ENCODE peak calls at places on chromosome 13, in six cellular contexts. O is heart left ventricle, I is tibial artery, N is brain microvascular endothelial cell, G is GM12878, E is left ventricle myocardium inferior. Z is an unnamed sample.

GRCh38 chr13:68927387-68928026 is 1180.1 kb upstream of the ATXN8OS start:
- DNase-seq in N (no peak), O (no peak), I (no peak), E (no peak), G (no peak), Z (no peak)

GRCh38 chr13:36839981-36840380 is 21.0 kb downstream of the RFXAP start:
- DNase-seq in O (no peak), I (no peak), G (no peak), N (no peak), E (no peak), Z (no peak)

GRCh38 chr13:105642511-105642958 is 892.9 kb downstream of the EFNB2 start:
- DNase-seq in N (peak), E (no peak), G (no peak), I (no peak), O (no peak), Z (peak)

GRCh38 chr13:20053891-20054290 is 95.4 kb downstream of the ZMYM2 start:
- DNase-seq in I (no peak), G (no peak), N (no peak), E (no peak), O (no peak), Z (no peak)

GRCh38 chr13:60591348-60591747 is 194.3 kb downstream of the TDRD3 start:
- DNase-seq in N (peak), G (no peak), E (no peak), I (no peak), O (no peak), Z (peak)

GRCh38 chr13:58024103-58024502 is 392.6 kb downstream of the PCDH17 start:
- DNase-seq in N (no peak), I (no peak), E (no peak), G (no peak), O (no peak), Z (no peak)

GRCh38 chr13:100855151-100855550 is 180.6 kb upstream of the TMTC4 start:
- DNase-seq in G (no peak), E (no peak), O (no peak), N (no peak), I (no peak), Z (no peak)

GRCh38 chr13:99425485-99426341 is 75.6 kb upstream of the TM9SF2 start:
- DNase-seq in G (peak), I (no peak), E (peak), N (no peak), O (peak), Z (peak)

GRCh38 chr13:44870456-44870929 is 118.8 kb downstream of the NUFIP1 start:
- DNase-seq in N (no peak), E (peak), G (no peak), I (no peak), O (peak), Z (no peak)

GRCh38 chr13:42967660-42968059 is 24.4 kb downstream of the EPSTI1 start:
- DNase-seq in N (no peak), I (no peak), O (no peak), G (no peak), E (no peak), Z (no peak)

GRCh38 chr13:58313219-58313618 is 681.7 kb downstream of the PCDH17 start:
- DNase-seq in E (no peak), I (no peak), G (no peak), O (no peak), N (no peak), Z (no peak)

GRCh38 chr13:31556376-31556775 is 182.9 kb upstream of the RXFP2 start:
- DNase-seq in N (peak), E (no peak), G (no peak), I (no peak), O (no peak), Z (no peak)

GRCh38 chr13:21133077-21133476 is 43.3 kb downstream of the SKA3 start:
- DNase-seq in E (no peak), O (no peak), G (no peak), I (no peak), N (no peak), Z (no peak)

GRCh38 chr13:103030776-103031175 is 35.4 kb downstream of the SLC10A2 start:
- DNase-seq in G (no peak), O (no peak), I (no peak), N (no peak), E (no peak), Z (no peak)

GRCh38 chr13:20161951-20162300 is 1.1 kb upstream of the GJA3 start:
- DNase-seq in N (no peak), O (no peak), I (no peak), G (no peak), E (no peak), Z (no peak)

GRCh38 chr13:29362849-29363604 is 232.5 kb downstream of the SLC7A1 start:
- DNase-seq in G (peak), E (no peak), O (peak), I (no peak), N (peak), Z (no peak)

DNA sequence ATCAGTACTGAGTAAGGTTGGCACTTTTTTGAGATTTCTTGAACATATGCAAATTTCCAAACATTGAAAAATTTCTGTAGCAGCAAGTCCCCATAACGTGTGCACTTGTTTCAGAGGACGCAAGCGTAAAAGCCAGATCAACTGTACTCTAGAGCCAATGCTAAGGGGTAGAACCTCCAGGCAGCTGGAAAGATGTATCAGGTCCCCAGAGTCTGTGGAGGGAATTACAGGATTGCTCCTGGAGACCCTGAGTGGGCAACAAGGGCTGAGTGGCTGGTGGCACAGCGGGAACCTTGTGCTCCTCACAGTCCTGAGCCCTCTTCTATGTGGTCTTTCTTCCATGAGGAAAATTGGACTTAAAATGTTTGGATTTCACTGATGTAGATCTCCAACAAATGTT is 53.9 kb upstream of the AMER2 start:
- DNase-seq in N (no peak), O (no peak), I (no peak), E (no peak), G (no peak), Z (no peak)
- H3K27ac ChIP-seq in N (no peak), O (no peak), I (no peak), E (no peak), G (no peak), Z (no peak)

GRCh38 chr13:113816248-113816924 is 47.5 kb downstream of the GAS6 start:
- DNase-seq in G (no peak), I (no peak), E (no peak), O (no peak), N (no peak), Z (no peak)
- H3K4me3 ChIP-seq in G (no peak), I (no peak), E (no peak), O (no peak), N (no peak), Z (no peak)

DNA sequence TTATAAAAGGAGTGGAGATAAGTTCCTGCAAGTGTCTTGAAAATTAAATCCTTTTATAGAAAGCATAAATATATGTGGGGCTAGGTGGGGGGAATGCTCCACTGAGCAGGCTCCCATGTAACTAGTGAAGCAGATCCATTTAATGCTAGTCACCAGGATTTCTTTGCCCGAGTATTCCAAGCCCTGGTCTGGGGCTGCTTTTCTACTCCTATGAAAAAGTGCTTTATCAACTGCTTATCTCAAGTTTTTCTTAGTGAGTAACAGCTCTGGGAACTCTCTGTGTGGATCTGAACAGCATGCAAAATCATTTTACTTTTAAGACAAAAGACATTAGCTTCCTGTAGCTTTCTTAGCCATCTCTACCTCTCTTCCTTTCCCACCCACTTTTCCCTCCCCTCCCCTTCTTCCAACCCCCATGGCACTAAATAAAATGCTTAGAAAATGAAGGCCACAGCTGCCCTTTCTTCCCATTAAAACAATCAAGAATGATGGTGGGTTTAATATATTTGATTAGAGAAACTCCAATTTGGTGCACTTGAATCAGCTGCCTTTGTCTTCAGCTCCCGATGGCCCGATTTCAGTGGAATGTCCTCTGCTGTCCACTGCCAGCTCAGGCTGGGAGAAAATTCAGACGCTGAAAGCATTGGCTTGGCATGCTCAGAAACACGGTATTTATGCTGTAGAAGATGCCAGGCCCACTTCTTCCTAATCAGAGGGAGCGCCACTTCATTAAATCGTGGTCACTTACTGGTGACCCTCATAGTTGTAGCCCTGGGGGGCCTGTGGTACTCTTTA is 475.1 kb downstream of the FOXO1 start:
- DNase-seq in O (no peak), G (no peak), N (peak), I (no peak), E (no peak), Z (no peak)
- H3K27ac ChIP-seq in O (peak), G (no peak), N (peak), I (peak), E (peak), Z (no peak)

GRCh38 chr13:46296920-46297319 is 85.2 kb downstream of the LRRC63 start:
- DNase-seq in E (no peak), G (no peak), N (peak), I (no peak), O (no peak), Z (no peak)
- H3K4me3 ChIP-seq in E (no peak), G (no peak), N (no peak), I (no peak), O (no peak), Z (no peak)

GRCh38 chr13:33402975-33403374 is 117.4 kb upstream of the STARD13 start:
- DNase-seq in N (no peak), G (no peak), I (no peak), O (no peak), E (no peak), Z (no peak)
- H3K27ac ChIP-seq in N (no peak), G (no peak), I (no peak), O (no peak), E (no peak), Z (no peak)

GRCh38 chr13:75764251-75764650 is 128.1 kb downstream of the LMO7 start:
- DNase-seq in G (no peak), O (no peak), N (no peak), I (no peak), E (no peak), Z (no peak)
- H3K4me3 ChIP-seq in G (no peak), O (no peak), N (no peak), I (no peak), E (peak), Z (no peak)

DNA sequence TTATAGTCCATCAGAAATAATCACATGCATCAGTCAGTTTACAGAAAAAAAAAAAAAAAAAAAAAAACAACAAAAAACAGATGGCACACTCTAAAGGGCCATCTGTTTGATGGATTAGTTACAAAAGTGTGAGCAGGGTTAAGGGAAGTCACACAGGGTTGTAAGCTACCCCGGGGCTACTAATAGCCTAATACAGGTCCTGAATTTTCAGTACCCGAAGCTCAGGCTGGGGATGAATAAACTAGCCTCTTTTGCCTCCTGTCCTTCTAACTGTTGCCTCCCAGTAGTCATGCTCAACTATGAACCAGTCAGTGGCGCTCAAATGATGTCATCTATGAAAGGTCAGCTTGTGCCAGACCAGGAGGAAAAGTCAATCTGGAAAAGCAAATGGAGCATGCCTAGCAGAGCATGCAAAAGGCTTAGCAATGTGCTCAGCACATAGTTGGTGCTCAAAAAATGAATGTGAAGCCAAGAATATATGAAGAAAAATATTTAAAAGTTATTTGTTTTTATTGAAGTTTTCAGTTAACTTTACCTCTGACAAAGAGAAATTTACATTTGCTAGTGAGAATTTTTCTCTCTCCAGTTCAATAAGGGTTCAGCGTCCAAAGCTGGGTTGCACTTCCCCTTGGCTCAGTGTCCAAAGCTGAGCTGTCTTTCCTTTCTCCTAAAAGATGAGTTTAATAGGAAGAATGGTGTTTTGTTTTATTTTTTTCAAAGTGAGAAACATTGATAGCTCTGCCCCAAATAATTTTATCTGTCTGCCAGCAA is 30.9 kb upstream of the LRCH1 start:
- DNase-seq in O (no peak), N (no peak), E (no peak), G (no peak), I (no peak), Z (no peak)
- H3K27ac ChIP-seq in O (no peak), N (no peak), E (peak), G (no peak), I (no peak), Z (no peak)

DNA sequence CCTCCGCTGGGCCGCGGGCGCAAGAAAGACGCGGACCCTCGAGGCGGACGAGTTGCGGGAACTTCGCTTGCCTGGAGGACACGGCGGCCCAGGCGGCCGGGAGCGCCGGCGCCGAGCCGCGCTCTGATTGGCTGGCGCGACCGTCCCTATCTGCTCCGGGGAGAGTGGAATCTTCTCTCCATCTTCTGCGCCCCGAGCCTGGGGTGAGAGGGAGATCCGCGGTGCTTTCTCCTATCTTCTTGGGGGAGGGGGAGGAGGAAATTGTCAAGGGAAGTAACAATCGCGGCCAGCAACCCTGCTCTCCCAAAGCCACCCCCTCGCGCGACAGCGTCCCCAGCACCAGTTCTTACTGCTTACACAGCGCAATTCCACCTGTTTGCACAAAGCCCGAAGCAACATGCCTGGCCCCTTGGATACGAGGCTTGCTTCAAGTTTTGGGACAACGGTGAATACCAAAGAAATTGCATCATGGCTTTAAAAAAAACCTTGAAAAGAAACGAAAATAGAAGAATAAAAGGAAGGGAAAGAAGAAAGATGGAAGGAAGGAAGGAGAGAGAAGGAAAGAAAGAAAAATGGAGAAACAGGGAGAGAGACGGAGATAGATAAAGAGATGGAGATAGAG is 4.8 kb downstream of the SOX21 start:
- DNase-seq in E (no peak), N (no peak), I (no peak), O (no peak), G (no peak), Z (no peak)
- H3K4me3 ChIP-seq in E (peak), N (no peak), I (no peak), O (no peak), G (no peak), Z (no peak)

DNA sequence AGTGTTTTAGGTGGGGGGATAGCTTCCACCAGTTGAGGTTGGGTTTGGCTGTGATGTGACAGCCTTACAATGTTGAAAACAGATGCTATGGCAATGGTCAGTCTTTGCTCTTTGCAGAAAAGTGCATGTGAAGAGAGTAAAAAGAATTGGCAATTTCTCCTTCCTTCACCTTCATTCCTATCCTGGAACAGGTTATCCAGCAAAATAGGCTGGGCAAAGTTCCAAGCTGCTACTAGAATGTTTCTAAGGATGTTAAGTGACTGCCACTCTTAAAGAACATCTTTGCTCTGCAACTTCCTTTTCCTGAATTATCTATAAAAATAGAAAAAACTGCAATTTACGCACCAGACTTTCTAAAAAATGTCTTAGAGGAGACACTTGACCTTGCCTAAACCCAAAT is 50.1 kb upstream of the MYCBP2 start:
- DNase-seq in O (no peak), N (no peak), E (no peak), G (no peak), I (no peak), Z (no peak)
- H3K27ac ChIP-seq in O (no peak), N (no peak), E (no peak), G (no peak), I (no peak), Z (no peak)

GRCh38 chr13:110875243-110875642 is 39.6 kb downstream of the ANKRD10 start:
- DNase-seq in I (no peak), G (no peak), E (no peak), N (no peak), O (no peak), Z (no peak)

GRCh38 chr13:110872768-110873638 is 41.9 kb downstream of the ANKRD10 start:
- DNase-seq in I (no peak), G (no peak), N (no peak), E (no peak), O (no peak), Z (no peak)

GRCh38 chr13:110876592-110876991 is 38.3 kb downstream of the ANKRD10 start:
- DNase-seq in O (no peak), E (no peak), G (no peak), N (no peak), I (no peak), Z (peak)

GRCh38 chr13:110873639-110874507 is 41.0 kb downstream of the ANKRD10 start:
- DNase-seq in O (no peak), E (no peak), G (no peak), N (no peak), I (no peak), Z (no peak)

GRCh38 chr13:110874508-110874960 is 40.3 kb downstream of the ANKRD10 start:
- DNase-seq in O (peak), N (peak), E (peak), G (no peak), I (peak), Z (peak)
- H3K4me3 ChIP-seq in O (no peak), N (peak), E (peak), G (peak), I (peak), Z (peak)